ENCODE peak calls at places on chromosomes 6 and 20, in seven cellular contexts. P is fibroblast of lung, E is adrenal gland, S is PC-9, F is stomach, A is kidney, I is heart left ventricle. B is an unnamed sample. For H3K4me1, the result is how much of the 10 kb centered on the place peaks cover.

GRCh38 chr6:14783594-14783993 is 462.3 kb upstream of the JARID2 start:
- DNase-seq in E (no peak), F (no peak), I (no peak), A (peak), P (no peak), S (no peak), B (no peak)

GRCh38 chr6:152099816-152100618 is 292.5 kb downstream of the ESR1 start:
- DNase-seq in S (peak), F (no peak), A (peak), E (peak), I (peak), P (peak), B (no peak)

GRCh38 chr6:134614606-134615485 is 296.9 kb upstream of the SGK1 start:
- DNase-seq in E (no peak), I (no peak), A (no peak), P (peak), F (no peak), S (no peak), B (no peak)

GRCh38 chr6:113073611-113074191 is 726.6 kb downstream of the RFPL4B start:
- DNase-seq in A (no peak), I (no peak), F (no peak), S (no peak), P (peak), E (no peak), B (no peak)

GRCh38 chr6:11824986-11825385 is 46.4 kb upstream of the ADTRP start:
- DNase-seq in S (no peak), A (no peak), P (no peak), I (no peak), F (no peak), E (no peak), B (no peak)

GRCh38 chr6:1257778-1258177 is 54.1 kb upstream of the FOXQ1 start:
- DNase-seq in I (no peak), E (no peak), F (no peak), A (no peak), P (no peak), S (no peak), B (no peak)

GRCh38 chr6:72032056-72032455 is 145.7 kb downstream of the RIMS1 start:
- DNase-seq in S (no peak), P (no peak), E (no peak), I (no peak), A (no peak), F (no peak), B (no peak)

GRCh38 chr6:81144346-81144745 is 608.1 kb downstream of the TENT5A start:
- DNase-seq in F (no peak), A (no peak), S (no peak), E (no peak), P (no peak), I (no peak), B (no peak)

GRCh38 chr6:168122521-168122920 is 43.5 kb upstream of the FRMD1 start:
- DNase-seq in F (no peak), P (no peak), I (no peak), A (no peak), E (no peak), S (no peak), B (no peak)

GRCh38 chr6:63574554-63574900 is 2.2 kb downstream of the LOC128125822 start:
- DNase-seq in P (no peak), F (no peak), S (no peak), I (no peak), E (no peak), A (no peak), B (no peak)

GRCh38 chr6:5411414-5411813 is 150.1 kb downstream of the FARS2 start:
- DNase-seq in E (no peak), S (no peak), F (no peak), I (no peak), A (no peak), P (no peak), B (no peak)

GRCh38 chr6:115830895-115831294 is 229.8 kb downstream of the FRK start:
- DNase-seq in S (no peak), E (no peak), A (no peak), I (no peak), F (no peak), P (no peak), B (no peak)

GRCh38 chr6:119584088-119584487 is 234.5 kb upstream of the MAN1A1 start:
- DNase-seq in I (no peak), S (no peak), P (no peak), E (no peak), F (no peak), A (no peak), B (no peak)

GRCh38 chr6:17280138-17280537 is 1.0 kb upstream of the RBM24 start:
- DNase-seq in I (no peak), S (no peak), P (no peak), F (no peak), A (no peak), E (no peak), B (no peak)

GRCh38 chr20:33701629-33702450 is 15.7 kb upstream of the E2F1 start:
- DNase-seq in A (no peak), E (no peak), S (no peak), I (no peak), P (no peak), F (no peak), B (no peak)

GRCh38 chr6:52725530-52726192 is 37.6 kb downstream of the GSTA2 start:
- DNase-seq in S (peak), E (no peak), P (no peak), F (peak), I (no peak), A (no peak), B (no peak)

GRCh38 chr6:1485678-1486077 is 96.3 kb downstream of the FOXF2 start:
- DNase-seq in I (no peak), F (no peak), P (peak), A (no peak), E (peak), S (peak), B (no peak)

GRCh38 chr20:9235518-9235917 is 166.6 kb downstream of the PLCB4 start:
- DNase-seq in A (no peak), I (no peak), F (no peak), P (peak), S (peak), E (no peak), B (no peak)

GRCh38 chr20:5353624-5354496 is 37.1 kb upstream of the PROKR2 start:
- DNase-seq in S (no peak), E (no peak), A (no peak), F (no peak), P (no peak), I (no peak), B (no peak)

GRCh38 chr6:136994782-136995181 is 50.0 kb downstream of the IL20RA start:
- DNase-seq in F (no peak), A (no peak), S (peak), P (no peak), I (no peak), E (no peak), B (no peak)

GRCh38 chr6:110714143-110714542 is 101.1 kb downstream of the CDK19 start:
- DNase-seq in E (no peak), I (no peak), F (no peak), A (no peak), P (peak), S (no peak), B (no peak)

GRCh38 chr6:6688283-6688682 is 99.8 kb downstream of the LY86 start:
- DNase-seq in A (no peak), E (no peak), F (peak), P (peak), I (no peak), S (no peak), B (no peak)

GRCh38 chr6:28134015-28134414 is 7.7 kb upstream of the ZKSCAN8 start:
- DNase-seq in A (no peak), P (peak), S (peak), E (peak), F (no peak), I (no peak), B (no peak)

GRCh38 chr6:139882977-139883728 is 508.7 kb upstream of the CITED2 start:
- DNase-seq in F (no peak), P (peak), I (no peak), E (no peak), A (no peak), S (peak), B (no peak)

GRCh38 chr6:3209114-3210023 is 18.1 kb downstream of the TUBB2B start:
- DNase-seq in S (peak), I (peak), F (peak), P (peak), E (peak), A (peak), B (no peak)

GRCh38 chr20:3808141-3808479 is 12.0 kb downstream of the CDC25B start:
- DNase-seq in A (peak), F (peak), S (peak), E (peak), I (peak), P (peak), B (peak)

GRCh38 chr6:90074161-90074560 is 179.9 kb downstream of the GJA10 start:
- DNase-seq in F (no peak), P (peak), E (no peak), I (no peak), S (no peak), A (no peak), B (no peak)

GRCh38 chr6:101806241-101806640 is 412.7 kb downstream of the GRIK2 start:
- DNase-seq in F (no peak), S (no peak), I (no peak), P (no peak), E (no peak), A (no peak), B (no peak)

GRCh38 chr6:15588966-15589634 is 73.7 kb downstream of the DTNBP1 start:
- DNase-seq in P (peak), F (no peak), A (no peak), E (no peak), I (no peak), S (no peak), B (no peak)

GRCh38 chr20:38723069-38723981 is 961 bp upstream of the SLC32A1 start:
- DNase-seq in I (no peak), E (no peak), S (no peak), F (no peak), P (peak), A (no peak), B (no peak)

GRCh38 chr6:31734703-31735500 is 1.4 kb downstream of the CLIC1 start:
- DNase-seq in S (peak), A (peak), E (peak), F (peak), I (peak), P (peak), B (peak)

GRCh38 chr6:117547688-117548621 is 54.4 kb downstream of the GOPC start:
- DNase-seq in F (peak), E (peak), S (no peak), P (peak), A (peak), I (peak), B (peak)
- TF ChIP-seq CTCF in F (no peak), E (no peak), S (no peak), P (no peak), A (no peak), I (no peak), B (peak)

DNA sequence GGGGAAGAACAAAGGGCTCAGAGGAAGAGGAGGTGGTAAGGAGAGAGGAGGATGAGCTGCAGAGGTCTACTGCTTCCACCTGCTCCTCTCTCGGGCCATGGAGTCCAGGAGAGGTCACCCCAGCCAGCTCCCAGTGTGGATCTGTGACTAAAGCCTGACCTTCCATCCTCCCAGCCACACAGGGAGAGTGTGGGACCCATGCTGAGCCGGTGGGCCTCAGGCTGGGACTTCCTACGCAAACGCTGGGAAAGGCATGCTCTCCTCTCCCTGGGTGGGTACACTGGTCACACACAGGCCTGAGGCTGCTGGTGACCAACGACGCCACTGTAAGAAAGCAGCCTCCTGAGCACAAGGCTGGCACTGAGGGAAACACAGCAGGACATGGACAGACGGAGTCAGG is 111.3 kb downstream of the PREX1 start:
- DNase-seq in A (no peak), E (no peak), S (no peak), F (no peak), P (no peak), I (no peak), B (peak)
- H3K4me1 ChIP-seq in A (under half), E (under half), S (under half), F (under half), P (under half), I (under half), B (half or more)

DNA sequence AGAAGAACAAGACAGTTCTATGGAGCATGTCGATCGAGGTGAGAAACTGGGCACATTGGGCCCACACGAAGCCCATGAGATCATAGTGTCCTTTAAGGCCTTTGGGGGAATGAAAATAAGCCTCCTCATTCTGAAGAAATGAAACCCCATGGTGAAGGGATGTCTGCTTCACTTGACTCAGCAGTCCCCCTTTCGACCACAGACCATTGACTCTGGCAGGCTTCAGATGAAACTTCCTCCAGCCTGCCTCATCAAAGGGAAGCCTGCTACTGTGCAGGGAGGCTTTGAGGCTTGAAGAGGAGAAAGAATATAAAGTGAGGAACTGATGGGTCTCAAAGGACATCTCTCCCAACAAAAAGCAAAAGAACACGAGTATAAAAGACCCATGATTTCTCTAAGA is 144.3 kb upstream of the FBXL4 start:
- DNase-seq in I (no peak), E (no peak), P (no peak), F (no peak), A (no peak), S (no peak), B (no peak)
- TF ChIP-seq CTCF in I (no peak), E (no peak), P (no peak), F (no peak), A (no peak), S (no peak), B (no peak)

GRCh38 chr6:159788276-159788675 is 1.1 kb downstream of the TCP1 start:
- DNase-seq in E (no peak), F (no peak), S (no peak), A (no peak), I (no peak), P (no peak), B (no peak)
- H3K4me1 ChIP-seq in E (under half), F (half or more), S (under half), A (under half), I (under half), P (under half), B (half or more)

GRCh38 chr6:131167773-131168172 is 32.5 kb downstream of the AKAP7 start:
- DNase-seq in A (no peak), F (no peak), P (peak), S (no peak), E (no peak), I (no peak), B (no peak)
- TF ChIP-seq CTCF in A (no peak), F (no peak), P (no peak), S (peak), E (no peak), I (no peak), B (no peak)

GRCh38 chr6:158853872-158854213 is 34.7 kb upstream of the EZR start:
- DNase-seq in P (no peak), S (no peak), A (no peak), E (no peak), F (no peak), I (no peak), B (no peak)

GRCh38 chr6:158850807-158851115 is 31.6 kb upstream of the EZR start:
- DNase-seq in A (no peak), E (no peak), F (no peak), P (peak), I (no peak), S (no peak), B (no peak)

GRCh38 chr6:158854214-158855101 is 35.3 kb upstream of the EZR start:
- DNase-seq in F (no peak), P (peak), S (peak), E (no peak), A (no peak), I (no peak), B (no peak)

GRCh38 chr6:158853072-158853871 is 34.1 kb upstream of the EZR start:
- DNase-seq in E (peak), A (peak), P (peak), I (peak), S (peak), F (peak), B (peak)

DNA sequence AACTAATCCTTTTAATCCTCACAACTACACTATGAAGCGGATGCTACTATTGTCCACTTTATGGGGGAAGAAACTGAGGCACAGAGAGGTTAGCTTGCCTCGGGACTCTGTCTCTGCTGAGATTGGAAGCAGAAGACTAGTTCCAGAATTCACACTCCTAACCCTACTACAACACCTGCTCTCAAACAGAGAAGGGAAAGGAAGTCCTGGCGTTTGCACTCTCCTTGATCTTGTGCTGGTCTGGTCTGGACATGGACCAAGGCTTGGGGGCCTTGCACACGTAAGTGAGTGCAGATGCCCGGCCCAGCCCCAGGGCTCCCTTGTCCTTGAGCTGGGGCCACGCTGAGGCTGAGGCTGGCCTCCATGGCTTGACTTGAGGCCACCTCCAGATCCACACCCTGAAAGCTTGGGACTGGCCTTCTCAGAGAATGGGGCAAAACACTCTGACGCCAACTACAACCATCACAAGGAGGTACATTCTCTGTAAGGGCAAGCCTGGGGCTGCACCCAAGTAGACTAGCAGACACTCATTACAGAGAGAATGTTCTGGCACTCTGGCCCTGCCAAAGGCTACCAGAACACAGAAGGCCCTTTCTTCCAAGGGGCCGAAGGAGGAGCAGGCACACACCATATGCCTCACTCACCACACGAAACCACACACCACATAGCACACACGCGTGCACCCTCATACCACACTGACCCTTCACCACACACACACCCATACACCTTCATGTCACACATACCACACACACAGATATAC is 33.3 kb upstream of the EZR start:
- DNase-seq in S (no peak), F (no peak), A (no peak), E (no peak), P (no peak), I (no peak), B (no peak)
- H3K4me1 ChIP-seq in S (half or more), F (under half), A (under half), E (under half), P (under half), I (under half), B (under half)

GRCh38 chr6:30573113-30573512 is 1.9 kb downstream of the ABCF1 start:
- DNase-seq in E (no peak), P (no peak), S (no peak), F (no peak), I (no peak), A (no peak), B (no peak)

GRCh38 chr6:30570263-30570662 is 979 bp upstream of the ABCF1 start:
- DNase-seq in A (no peak), S (no peak), F (no peak), P (no peak), E (no peak), I (no peak), B (no peak)

GRCh38 chr6:30570760-30571084 is 520 bp upstream of the ABCF1 start:
- DNase-seq in I (no peak), S (no peak), A (peak), P (no peak), E (peak), F (no peak), B (no peak)

GRCh38 chr6:30572078-30572605 is 900 bp downstream of the ABCF1 start:
- DNase-seq in A (no peak), S (peak), F (no peak), I (no peak), E (no peak), P (no peak), B (no peak)

GRCh38 chr6:30571085-30572077 is at the start of gene ABCF1:
- DNase-seq in E (peak), S (peak), I (peak), F (peak), P (peak), A (peak), B (peak)
- TF ChIP-seq CTCF in E (no peak), S (no peak), I (no peak), F (no peak), P (no peak), A (no peak), B (no peak)

GRCh38 chr6:35023091-35023490 is 118.0 kb downstream of the TCP11 start:
- DNase-seq in E (no peak), P (no peak), F (no peak), A (no peak), S (no peak), I (no peak), B (no peak)
- H3K4me1 ChIP-seq in E (half or more), P (under half), F (half or more), A (under half), S (under half), I (half or more), B (half or more)

GRCh38 chr20:16245879-16246278 is 327.4 kb downstream of the KIF16B start:
- DNase-seq in A (no peak), S (no peak), E (no peak), I (no peak), F (no peak), P (no peak), B (no peak)

GRCh38 chr20:16240355-16240754 is 332.9 kb downstream of the KIF16B start:
- DNase-seq in S (no peak), F (no peak), A (no peak), I (no peak), E (no peak), P (no peak), B (no peak)

GRCh38 chr20:16246870-16247269 is 326.4 kb downstream of the KIF16B start:
- DNase-seq in A (no peak), P (no peak), E (no peak), S (no peak), F (no peak), I (no peak), B (no peak)

GRCh38 chr20:16241911-16242310 is 331.3 kb downstream of the KIF16B start:
- DNase-seq in E (no peak), I (no peak), F (no peak), P (no peak), A (no peak), S (no peak), B (no peak)

DNA sequence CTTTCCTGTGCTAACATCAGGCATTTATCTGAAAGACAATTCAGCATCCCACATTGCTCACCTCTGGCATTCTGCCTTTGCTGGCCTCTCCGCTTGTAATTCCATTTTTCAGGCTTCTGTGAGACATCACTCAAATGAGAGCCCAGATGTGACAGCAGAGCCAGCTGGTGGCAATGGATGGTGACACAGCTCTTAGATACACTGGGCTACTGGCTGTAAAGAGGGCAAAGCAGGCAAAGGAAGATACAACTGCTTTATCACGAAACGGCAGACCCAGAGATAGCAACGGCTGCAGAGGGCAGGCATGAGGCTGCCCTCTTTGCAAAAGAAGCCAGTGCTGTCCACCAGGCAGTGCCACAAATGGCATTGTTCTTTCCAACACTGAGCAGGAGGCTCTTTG is 329.8 kb downstream of the KIF16B start:
- DNase-seq in A (no peak), I (no peak), S (no peak), P (no peak), F (no peak), E (peak), B (no peak)
- TF ChIP-seq CTCF in A (no peak), I (no peak), S (no peak), P (no peak), F (no peak), E (no peak), B (no peak)

GRCh38 chr6:33901822-33902816 is 98.3 kb upstream of the MLN start:
- DNase-seq in F (no peak), E (no peak), I (no peak), S (no peak), A (peak), P (no peak), B (no peak)
- H3K4me1 ChIP-seq in F (under half), E (under half), I (under half), S (under half), A (under half), P (under half), B (under half)

B was measured in spleen.